ENCODE peak calls at places on chromosomes 12 and 14, in four cellular contexts. Z is tibial artery, V is heart right ventricle, K is cardiac fibroblast. A is an unnamed sample.

GRCh38 chr14:31877333-31877798 is 199.7 kb upstream of the ARHGAP5 start:
- DNase-seq in Z (no peak), V (peak; percentile 13), K (peak; percentile 51), A (no peak)

GRCh38 chr12:64273527-64274403 is 51.7 kb upstream of the KICS2 start:
- DNase-seq in K (peak; percentile 5), V (no peak), Z (no peak), A (no peak)

GRCh38 chr14:80944861-80945617 is 3.5 kb upstream of the CEP128 start:
- DNase-seq in Z (no peak), K (no peak), V (no peak), A (no peak)

GRCh38 chr12:3597526-3598210 is 106.7 kb downstream of the PRMT8 start:
- DNase-seq in K (no peak), V (no peak), Z (no peak), A (no peak)

GRCh38 chr12:89756638-89757321 is 48.1 kb upstream of the ATP2B1 start:
- DNase-seq in V (peak; percentile 9), Z (no peak), K (peak; percentile 99), A (peak; percentile 67)

GRCh38 chr12:127912266-127912665 is 354.7 kb upstream of the TMEM132C start:
- DNase-seq in V (no peak), Z (no peak), K (no peak), A (no peak)

GRCh38 chr12:99772274-99772673 is 124.7 kb downstream of the GARIN6 start:
- DNase-seq in V (no peak), K (peak; percentile 18), Z (no peak), A (no peak)

GRCh38 chr14:67240168-67240932 is 885 bp upstream of the PALS1 start:
- DNase-seq in Z (peak; percentile 86), K (peak; percentile 32), V (peak; percentile 44), A (no peak)

GRCh38 chr12:106584104-106585064 is 1.6 kb downstream of the RFX4 start:
- DNase-seq in Z (no peak), V (no peak), K (no peak), A (no peak)

GRCh38 chr14:73764406-73764805 is 50.2 kb upstream of the PNMA1 start:
- DNase-seq in K (no peak), V (no peak), Z (no peak), A (no peak)

GRCh38 chr14:100762089-100762515 is 35.4 kb downstream of the DLK1 start:
- DNase-seq in V (no peak), K (peak; percentile 14), Z (no peak), A (no peak)

GRCh38 chr12:4956054-4956453 is 46.3 kb downstream of the KCNA1 start:
- DNase-seq in V (no peak), Z (no peak), K (peak; percentile 14), A (no peak)

GRCh38 chr12:38151991-38152700 is 164.4 kb upstream of the ALG10B start:
- DNase-seq in Z (peak; percentile 48), K (no peak), V (no peak), A (no peak)

GRCh38 chr12:12724421-12725085 is 7.4 kb downstream of the CDKN1B start:
- DNase-seq in V (no peak), Z (no peak), K (no peak), A (no peak)

GRCh38 chr12:88663001-88663400 is 82.7 kb upstream of the KITLG start:
- DNase-seq in K (peak; percentile 23), Z (no peak), V (no peak), A (no peak)

GRCh38 chr14:64266206-64266605 is 28.0 kb downstream of the ESR2 start:
- DNase-seq in V (no peak), K (peak; percentile 29), Z (no peak), A (no peak)

GRCh38 chr12:46124848-46125619 is 134.7 kb upstream of the SCAF11 start:
- DNase-seq in Z (no peak), V (peak; percentile 65), K (peak; percentile 90), A (peak; percentile 28)

GRCh38 chr12:34392741-34393085 is 370.4 kb downstream of the ALG10 start:
- DNase-seq in K (no peak), V (no peak), Z (peak; percentile 47), A (no peak)

GRCh38 chr12:54159549-54159948 is 29.2 kb downstream of the SMUG1 start:
- DNase-seq in V (no peak), Z (no peak), K (no peak), A (no peak)

GRCh38 chr14:34911209-34912150 is 36.3 kb upstream of the BAZ1A start:
- DNase-seq in K (peak; percentile 15), Z (no peak), V (no peak), A (no peak)

GRCh38 chr12:15977999-15978398 is 66.9 kb downstream of the DERA start:
- DNase-seq in Z (no peak), K (no peak), V (no peak), A (no peak)

GRCh38 chr12:88035271-88035906 is 6.2 kb upstream of the C12orf50 start:
- DNase-seq in Z (peak; percentile 92), K (peak; percentile 86), V (peak; percentile 88), A (peak; percentile 79)

GRCh38 chr14:59483360-59483759 is 848 bp downstream of the L3HYPDH start:
- DNase-seq in Z (peak; percentile 72), V (no peak), K (peak; percentile 65), A (no peak)

GRCh38 chr12:95963104-95963503 is 20.0 kb downstream of the AMDHD1 start:
- DNase-seq in V (no peak), K (no peak), Z (no peak), A (no peak)

GRCh38 chr12:123141615-123142517 is 9.0 kb downstream of the PITPNM2 start:
- DNase-seq in V (peak; percentile 62), Z (peak; percentile 73), K (peak; percentile 76), A (no peak)

GRCh38 chr12:45192041-45192695 is 23.7 kb upstream of the ANO6 start:
- DNase-seq in K (peak; percentile 40), Z (no peak), V (no peak), A (no peak)

GRCh38 chr14:50846171-50846880 is 15.4 kb upstream of the NIN start:
- DNase-seq in Z (no peak), V (no peak), K (peak; percentile 63), A (no peak)

GRCh38 chr12:100593490-100593889 is 20.0 kb downstream of the GAS2L3 start:
- DNase-seq in V (no peak), K (peak; percentile 39), Z (no peak), A (no peak)

GRCh38 chr14:105169776-105170655 is 1.4 kb upstream of the JAG2 start:
- DNase-seq in K (no peak), Z (no peak), V (no peak), A (no peak)

DNA sequence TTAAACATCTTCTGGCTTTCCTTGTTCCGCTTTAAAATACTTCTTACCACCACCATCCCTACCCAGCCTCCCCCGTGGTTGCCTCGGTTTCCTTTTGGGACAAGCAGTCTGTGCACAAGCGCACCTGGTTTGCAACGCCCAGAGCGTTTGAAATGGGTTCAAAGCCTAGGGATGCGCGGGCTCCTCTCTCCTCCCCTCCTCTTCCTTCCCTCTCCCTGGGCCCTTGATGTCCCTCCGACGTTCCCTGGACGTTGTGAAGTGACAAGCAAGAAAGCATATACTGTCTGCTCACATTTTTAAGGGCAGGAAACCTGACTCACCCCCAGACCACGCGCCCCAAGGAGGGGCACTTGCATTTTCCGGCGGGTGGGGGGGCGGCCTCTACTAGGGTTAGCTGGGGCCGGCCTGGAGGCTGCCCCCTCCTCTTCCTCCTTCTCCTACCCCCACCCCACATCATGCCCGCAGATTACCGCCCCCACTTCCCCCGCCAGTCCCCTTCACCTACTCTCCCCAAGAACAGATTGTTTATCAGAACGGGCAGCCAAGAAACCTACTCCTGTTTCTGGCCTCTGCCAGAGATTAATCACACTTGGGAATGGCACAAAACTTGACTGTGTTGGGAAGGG is 9.5 kb upstream of the IRF2BPL start:
- DNase-seq in Z (no peak), K (no peak), V (no peak), A (no peak)
- H3K4me3 ChIP-seq in Z (no peak overlapping the region), K (no peak overlapping the region), V (no peak overlapping the region), A (no peak overlapping the region)

DNA sequence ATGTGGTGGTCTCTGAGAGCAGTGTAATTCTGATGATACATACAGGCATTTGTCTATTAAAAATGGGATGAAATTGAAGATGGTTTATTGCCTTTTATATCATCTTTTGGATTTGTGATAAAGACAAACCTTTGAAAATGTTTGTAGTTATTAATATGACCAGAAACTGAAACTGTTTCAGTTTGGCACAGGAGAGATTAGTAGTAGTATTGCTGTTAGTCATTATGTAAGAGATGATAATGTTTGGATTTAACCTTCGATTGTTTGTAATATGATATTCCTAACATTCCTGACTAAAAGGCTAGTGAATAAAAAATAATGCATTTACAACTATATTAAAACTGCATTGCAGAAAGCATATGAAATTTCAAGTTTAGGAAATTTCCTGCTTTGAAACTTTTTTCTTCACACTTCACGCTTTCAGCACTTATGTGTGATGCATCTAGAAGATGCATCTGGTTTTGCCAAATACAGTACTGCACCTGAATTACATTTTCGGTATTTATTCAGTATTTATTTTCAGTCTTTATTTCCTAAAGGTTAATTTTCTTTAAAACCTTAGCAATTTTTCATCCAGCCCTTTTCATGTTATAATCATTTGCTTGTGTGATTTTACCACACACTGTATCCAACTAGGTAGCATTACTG is 25.5 kb downstream of the ADIPOR2 start:
- DNase-seq in K (no peak), V (no peak), Z (no peak), A (no peak)
- H3K4me3 ChIP-seq in K (no peak overlapping the region), V (no peak overlapping the region), Z (no peak overlapping the region), A (no peak overlapping the region)

GRCh38 chr12:128969480-128970055 is 116.3 kb downstream of the GLT1D1 start:
- DNase-seq in Z (peak; percentile 46), V (no peak), K (no peak), A (no peak)
- H3K4me3 ChIP-seq in Z (no peak overlapping the region), V (no peak overlapping the region), K (no peak overlapping the region), A (no peak overlapping the region)

GRCh38 chr12:131348226-131349010 is 362.5 kb upstream of the SFSWAP start:
- DNase-seq in V (no peak), K (no peak), Z (no peak), A (no peak)
- H3K4me3 ChIP-seq in V (no peak overlapping the region), K (no peak overlapping the region), Z (no peak overlapping the region), A (no peak overlapping the region)

DNA sequence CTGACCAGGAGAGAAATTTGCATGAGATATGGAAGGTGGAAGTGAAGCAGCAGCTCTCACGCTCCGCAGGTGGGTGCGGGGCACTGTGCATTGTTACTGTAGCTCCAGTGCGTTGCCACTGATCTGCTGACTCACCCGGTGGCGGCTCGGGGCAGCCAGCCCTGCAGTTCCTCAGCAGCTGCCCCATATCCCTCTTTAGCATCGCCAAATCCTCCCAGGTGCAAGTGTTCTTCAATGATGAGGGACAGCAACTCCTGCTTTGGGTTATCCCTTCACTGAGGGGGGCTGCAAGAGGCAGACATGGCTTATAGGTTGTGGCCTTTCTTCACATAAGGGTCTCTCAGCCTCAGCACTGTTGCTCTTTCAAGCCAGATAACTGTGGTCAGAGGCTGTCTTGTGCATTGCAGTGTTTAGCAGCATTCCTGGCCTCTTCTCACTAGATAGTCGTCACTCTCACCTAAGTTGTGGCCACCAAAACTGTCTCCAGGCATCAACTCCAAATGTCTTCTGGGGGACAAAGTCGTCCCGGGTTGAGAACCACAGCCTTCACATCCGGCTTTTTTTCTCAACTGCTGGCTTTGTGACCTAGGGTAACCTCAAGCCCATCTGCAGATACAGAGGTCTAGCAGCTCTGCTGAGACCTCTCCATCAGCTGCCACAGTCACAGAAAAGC is 180.8 kb downstream of the EFCAB11 start:
- DNase-seq in Z (no peak), K (peak; percentile 25), V (no peak), A (no peak)
- H3K4me3 ChIP-seq in Z (no peak overlapping the region), K (no peak overlapping the region), V (no peak overlapping the region), A (no peak overlapping the region)

DNA sequence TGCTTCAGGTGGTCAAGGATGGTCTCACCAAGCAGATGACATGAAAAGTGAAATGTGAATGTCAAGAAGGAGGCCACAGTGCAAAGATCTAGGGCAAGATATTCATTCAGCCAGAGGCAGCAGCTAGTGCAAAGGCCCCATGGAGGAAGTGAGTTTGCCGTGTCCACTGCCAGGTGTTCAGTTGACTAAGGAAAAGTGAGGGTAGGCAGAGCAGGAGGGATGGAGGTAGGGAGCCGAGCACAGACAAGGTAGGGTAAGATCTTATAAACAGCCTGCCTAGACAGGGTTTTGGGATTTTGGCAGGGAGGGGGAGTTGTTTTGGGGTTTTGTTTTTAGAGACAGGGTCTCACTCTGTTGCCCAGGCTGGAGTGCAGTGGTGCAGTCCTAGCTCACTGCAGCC is 11.9 kb downstream of the PPP2R5C start:
- DNase-seq in Z (no peak), V (no peak), K (no peak), A (no peak)
- H3K4me3 ChIP-seq in Z (no peak overlapping the region), V (no peak overlapping the region), K (no peak overlapping the region), A (no peak overlapping the region)

A was measured in tibial nerve.